ENCODE peak calls at places on chromosome 18, in six cellular contexts. J is SK-N-SH, S is K562, D is H1, Q is HCT116, A is GM12878. V is an unnamed sample.
A peak's percentile ranks its signal among the peaks of the same experiment; 100 is the strongest.

GRCh38 chr18:9971313-9971920 is 57.6 kb downstream of the VAPA start:
- DNase-seq in S (peak; percentile 91), D (peak; percentile 33), Q (peak; percentile 60), A (peak; percentile 27), J (peak; percentile 70), V (peak; percentile 78)

GRCh38 chr18:77765468-77765867 is 515.8 kb downstream of the GALR1 start:
- DNase-seq in J (peak; percentile 34), Q (no peak), D (no peak), S (peak; percentile 47), A (no peak), V (peak; percentile 47)

GRCh38 chr18:29083545-29083944 is 906.6 kb upstream of the CDH2 start:
- DNase-seq in Q (no peak), S (no peak), D (no peak), J (no peak), A (no peak), V (no peak)

GRCh38 chr18:79497638-79498081 is 101.9 kb downstream of the NFATC1 start:
- DNase-seq in J (no peak), D (no peak), S (no peak), A (peak; percentile 25), Q (no peak), V (no peak)

GRCh38 chr18:6357668-6358067 is 57.0 kb downstream of the L3MBTL4 start:
- DNase-seq in Q (no peak), S (no peak), A (no peak), D (no peak), J (peak; percentile 16), V (no peak)

GRCh38 chr18:55473534-55473933 is 114.5 kb downstream of the TCF4 start:
- DNase-seq in D (no peak), S (no peak), A (no peak), J (peak; percentile 44), Q (no peak), V (no peak)

GRCh38 chr18:51020536-51020935 is 9.5 kb upstream of the SMAD4 start:
- DNase-seq in D (no peak), S (no peak), J (no peak), A (no peak), Q (no peak), V (no peak)

GRCh38 chr18:29034113-29034856 is 857.4 kb upstream of the CDH2 start:
- DNase-seq in D (no peak), A (no peak), Q (no peak), S (no peak), J (no peak), V (no peak)

GRCh38 chr18:35355140-35355618 is 11.0 kb upstream of the ZNF24 start:
- DNase-seq in Q (peak; percentile 81), D (peak; percentile 66), J (peak; percentile 72), A (no peak), S (peak; percentile 64), V (peak; percentile 21)

GRCh38 chr18:8754995-8755955 is 49.9 kb downstream of the MTCL1 start:
- DNase-seq in S (no peak), D (no peak), J (no peak), Q (no peak), A (peak; percentile 7), V (no peak)

GRCh38 chr18:13611616-13612110 is 114.7 kb downstream of the FAM210A start:
- DNase-seq in D (no peak), A (no peak), S (no peak), J (peak; percentile 64), Q (no peak), V (no peak)

GRCh38 chr18:58580078-58580477 is 48.8 kb downstream of the ALPK2 start:
- DNase-seq in S (no peak), J (no peak), Q (no peak), D (no peak), A (no peak), V (no peak)

GRCh38 chr18:67771271-67771670 is 254.8 kb upstream of the DSEL start:
- DNase-seq in S (no peak), Q (no peak), J (no peak), D (no peak), A (no peak), V (no peak)

GRCh38 chr18:45107425-45107824 is 426.7 kb downstream of the SETBP1 start:
- DNase-seq in J (no peak), D (no peak), Q (no peak), A (no peak), S (no peak), V (no peak)

GRCh38 chr18:6434987-6435709 is 20.4 kb upstream of the L3MBTL4 start:
- DNase-seq in A (no peak), D (no peak), S (no peak), J (peak; percentile 80), Q (no peak), V (no peak)

GRCh38 chr18:61893971-61894750 is 1.4 kb upstream of the RNF152 start:
- DNase-seq in A (no peak), Q (peak; percentile 18), D (peak; percentile 27), S (peak; percentile 57), J (peak; percentile 97), V (peak; percentile 76)

GRCh38 chr18:76388261-76388660 is 106.8 kb downstream of the ZNF516 start:
- DNase-seq in S (no peak), J (no peak), A (no peak), D (no peak), Q (no peak), V (no peak)

GRCh38 chr18:55317832-55318231 is 270.2 kb downstream of the TCF4 start:
- DNase-seq in S (no peak), J (no peak), A (no peak), D (no peak), Q (no peak), V (no peak)

GRCh38 chr18:12645751-12646203 is 12.1 kb downstream of the SPIRE1 start:
- DNase-seq in J (no peak), S (no peak), D (no peak), A (no peak), Q (no peak), V (no peak)

GRCh38 chr18:51235011-51235789 is 37.7 kb upstream of the MEX3C start:
- DNase-seq in A (no peak), D (no peak), J (no peak), Q (no peak), S (no peak), V (no peak)

GRCh38 chr18:10526211-10526949 is 553 bp downstream of the NAPG start:
- DNase-seq in S (peak; percentile 82), D (no peak), A (no peak), J (peak; percentile 87), Q (no peak), V (peak; percentile 31)

GRCh38 chr18:25621682-25622081 is 269.7 kb upstream of the ZNF521 start:
- DNase-seq in D (no peak), Q (no peak), A (no peak), J (no peak), S (no peak), V (no peak)

DNA sequence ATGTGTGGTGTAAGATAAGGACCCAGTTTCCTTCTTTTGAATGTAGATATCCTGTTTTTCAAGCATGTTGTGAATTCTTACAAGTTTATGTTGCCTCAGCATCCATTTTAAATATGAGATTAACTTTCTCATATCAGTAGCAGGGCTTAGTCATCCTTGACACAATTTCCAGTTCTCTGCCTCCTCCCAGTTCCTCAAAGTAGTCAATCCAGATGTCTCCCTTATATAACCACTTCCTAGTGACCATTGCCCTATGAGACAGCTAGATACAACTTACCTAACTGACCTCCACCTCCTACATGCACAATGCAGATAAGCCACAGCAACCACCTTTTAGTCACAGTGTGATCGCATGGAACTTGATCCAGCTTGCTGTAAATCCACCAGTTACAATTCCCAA is 269.2 kb upstream of the ZNF521 start:
- DNase-seq in A (no peak), D (no peak), Q (no peak), J (no peak), S (no peak), V (no peak)
- TF ChIP-seq JUND in A (no peak), D (no peak), Q (no peak), J (no peak), S (no peak), V (no peak)

GRCh38 chr18:59690216-59691045 is 6.8 kb downstream of the CCBE1 start:
- DNase-seq in Q (no peak), S (no peak), D (peak; percentile 38), J (no peak), A (no peak), V (no peak)
- TF ChIP-seq JUND in Q (no peak), S (no peak), D (no peak), J (no peak), A (no peak), V (no peak)

DNA sequence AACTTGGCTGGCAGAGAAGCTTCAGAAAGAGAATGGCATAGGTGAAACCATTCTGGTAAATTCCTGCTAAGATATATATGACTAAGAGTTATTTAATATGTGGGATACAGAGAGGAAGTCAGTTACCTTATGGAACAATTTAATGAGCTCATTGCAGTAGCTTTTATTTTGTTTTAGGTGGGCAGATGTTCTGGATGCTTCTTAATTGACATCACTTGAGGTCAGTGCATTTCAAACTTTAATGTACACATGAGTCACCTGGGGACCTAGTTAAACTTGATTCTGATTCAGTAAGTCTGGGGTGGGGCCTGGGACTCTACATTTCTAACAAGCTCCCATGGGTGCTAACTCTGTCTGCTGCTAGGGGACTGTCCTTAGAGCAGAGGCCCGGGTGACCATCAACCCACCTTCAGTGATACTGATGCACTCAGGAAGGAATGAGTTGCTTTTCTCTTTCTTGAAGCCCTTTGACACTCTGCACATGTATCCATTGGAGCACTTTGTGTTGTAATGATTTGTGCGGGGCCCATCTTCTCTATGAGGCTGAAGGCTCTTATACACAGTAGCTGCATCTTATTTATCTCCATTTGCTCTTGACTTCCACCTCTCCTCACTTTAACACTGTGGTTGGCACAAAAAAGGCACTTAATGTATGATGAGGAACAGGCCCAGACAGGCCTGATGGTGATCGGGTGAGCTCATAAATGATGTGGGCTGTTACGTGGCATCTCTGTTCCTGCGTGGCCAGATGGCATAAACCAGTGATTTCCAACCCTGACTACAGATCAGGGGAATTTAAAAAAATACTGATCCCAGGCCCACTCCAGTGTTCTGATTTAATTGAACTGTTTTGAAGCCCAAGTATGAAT is 47.8 kb downstream of the LIPG start:
- DNase-seq in D (no peak), Q (peak; percentile 6), A (no peak), J (no peak), S (no peak), V (no peak)
- TF ChIP-seq JUND in D (no peak), Q (peak; percentile 38), A (no peak), J (no peak), S (no peak), V (no peak)

GRCh38 chr18:42641996-42642395 is 473.5 kb downstream of the RIT2 start:
- DNase-seq in D (no peak), Q (no peak), A (no peak), S (no peak), J (no peak), V (no peak)

GRCh38 chr18:42635378-42636048 is 480.0 kb downstream of the RIT2 start:
- DNase-seq in S (no peak), D (no peak), J (peak; percentile 7), A (no peak), Q (no peak), V (no peak)

GRCh38 chr18:42640160-42640559 is 475.3 kb downstream of the RIT2 start:
- DNase-seq in J (no peak), D (no peak), Q (no peak), S (no peak), A (no peak), V (no peak)

DNA sequence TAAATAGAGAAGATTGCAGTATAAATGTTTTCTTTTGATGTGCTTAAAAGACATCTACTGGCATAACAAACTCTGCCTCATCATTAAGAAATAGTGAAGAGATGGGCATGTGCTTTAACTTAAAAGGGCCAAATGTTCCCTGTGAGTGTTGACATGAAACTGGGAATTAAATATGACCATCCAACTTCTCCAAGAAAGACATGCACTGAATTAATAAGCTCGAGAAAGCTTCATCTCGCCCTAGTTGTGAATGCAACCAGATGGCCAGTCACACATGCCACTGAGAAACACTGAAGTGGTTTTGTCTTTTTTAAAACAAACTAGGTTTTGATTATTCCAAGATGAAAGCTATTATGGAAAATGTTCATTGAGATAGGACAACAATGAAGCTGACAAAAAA is 479.2 kb downstream of the RIT2 start:
- DNase-seq in A (no peak), Q (no peak), D (no peak), J (no peak), S (no peak), V (no peak)
- TF ChIP-seq JUND in A (no peak), Q (no peak), D (no peak), J (no peak), S (no peak), V (no peak)